ENCODE peak calls at places on chromosomes 13 and 19, in five cellular contexts. P is tibial nerve; X is naive B cell; D is adipocyte; I is activated CD8-positive, alpha-beta memory T cell treated with anti-CD3 and anti-CD28 coated beads for 1 hour. S is an unnamed sample.

GRCh38 chr13:32164622-32165268 is 133.2 kb downstream of the FRY start:
- DNase-seq in D (peak), P (no peak), I (no peak), X (peak), S (peak)

GRCh38 chr13:85108356-85108755 is 690.9 kb downstream of the SLITRK6 start:
- DNase-seq in I (no peak), X (no peak), D (no peak), P (no peak), S (no peak)

GRCh38 chr13:92143766-92144165 is 745.3 kb downstream of the GPC5 start:
- DNase-seq in D (no peak), P (no peak), I (no peak), X (no peak), S (no peak)

GRCh38 chr19:21335721-21336120 is 6.5 kb upstream of the ZNF708 start:
- DNase-seq in D (no peak), P (no peak), I (no peak), X (no peak), S (no peak)

GRCh38 chr13:45119469-45119989 is 781 bp upstream of the GTF2F2 start:
- DNase-seq in I (peak), D (peak), P (peak), X (peak), S (peak)

GRCh38 chr19:43518051-43518450 is 8.9 kb downstream of the ETHE1 start:
- DNase-seq in I (no peak), P (no peak), D (no peak), X (no peak), S (no peak)

GRCh38 chr13:25657062-25657588 is 285.4 kb downstream of the ATP8A2 start:
- DNase-seq in P (no peak), X (no peak), D (no peak), I (no peak), S (no peak)

GRCh38 chr19:27393591-27393990 is 1819.4 kb downstream of the UQCRFS1 start:
- DNase-seq in I (no peak), D (no peak), X (no peak), P (no peak), S (no peak)

GRCh38 chr13:46304546-46304945 is 82.5 kb downstream of the RUBCNL start:
- DNase-seq in X (no peak), D (no peak), P (no peak), I (no peak), S (no peak)

GRCh38 chr19:49579947-49580263 is 451 bp downstream of the NOSIP start:
- DNase-seq in P (no peak), X (no peak), I (no peak), D (peak), S (no peak)

GRCh38 chr19:4589579-4590410 is 30.3 kb upstream of the SEMA6B start:
- DNase-seq in I (no peak), X (no peak), P (no peak), D (no peak), S (no peak)

GRCh38 chr13:59532405-59532804 is 631.3 kb downstream of the DIAPH3 start:
- DNase-seq in X (no peak), D (no peak), I (no peak), P (no peak), S (no peak)

GRCh38 chr13:80550856-80551532 is 210.1 kb upstream of the SPRY2 start:
- DNase-seq in D (no peak), P (no peak), I (no peak), X (no peak), S (no peak)

GRCh38 chr13:93190006-93190405 is 36.6 kb upstream of the GPC6 start:
- DNase-seq in D (no peak), X (no peak), P (no peak), I (no peak), S (no peak)

GRCh38 chr13:48542581-48543341 is 9.9 kb upstream of the RCBTB2 start:
- DNase-seq in D (peak), I (no peak), X (no peak), P (peak), S (no peak)

GRCh38 chr19:31261019-31261595 is 88.1 kb downstream of the TSHZ3 start:
- DNase-seq in D (no peak), I (no peak), X (no peak), P (no peak), S (peak)

GRCh38 chr19:48487944-48488343 is 18.8 kb downstream of the CYTH2 start:
- DNase-seq in I (no peak), D (peak), P (no peak), X (no peak), S (peak)

GRCh38 chr13:51396352-51396751 is 56.5 kb downstream of the INTS6 start:
- DNase-seq in P (no peak), D (peak), X (no peak), I (no peak), S (peak)

GRCh38 chr13:111854403-111854802 is 212.5 kb upstream of the SOX1 start:
- DNase-seq in I (no peak), D (no peak), X (no peak), P (no peak), S (no peak)

S was measured in GM03348.